ENCODE peak calls at places on chromosomes 13 and 19, in four cellular contexts. R is tibial nerve, E is choroid plexus epithelial cell, Y is pancreas. N is an unnamed sample.

GRCh38 chr13:99600318-99600717 is 99.0 kb downstream of the TM9SF2 start:
- DNase-seq in R (no peak), E (no peak), Y (no peak), N (no peak)

GRCh38 chr13:60733933-60734332 is 336.9 kb downstream of the TDRD3 start:
- DNase-seq in R (no peak), E (no peak), Y (no peak), N (no peak)

GRCh38 chr19:14165986-14166385 is 29.6 kb upstream of the ASF1B start:
- DNase-seq in R (no peak), E (no peak), Y (no peak), N (no peak)

GRCh38 chr13:30862707-30863106 is 43.4 kb upstream of the MEDAG start:
- DNase-seq in R (no peak), E (peak), Y (peak), N (no peak)

GRCh38 chr19:55703790-55704215 is 28.8 kb downstream of the EPN1 start:
- DNase-seq in R (peak), E (peak), Y (peak), N (no peak)

GRCh38 chr19:43576479-43576878 is 878 bp downstream of the PINLYP start:
- DNase-seq in R (no peak), E (no peak), Y (no peak), N (no peak)

GRCh38 chr13:21342699-21343442 is 116.2 kb downstream of the ZDHHC20 start:
- DNase-seq in R (no peak), E (no peak), Y (no peak), N (no peak)

GRCh38 chr13:98108330-98108729 is 34.6 kb upstream of the FARP1 start:
- DNase-seq in R (no peak), E (no peak), Y (no peak), N (no peak)

GRCh38 chr13:104025303-104025702 is 959.1 kb upstream of the SLC10A2 start:
- DNase-seq in R (no peak), E (no peak), Y (no peak), N (no peak)

GRCh38 chr19:33438016-33438671 is 64.6 kb downstream of the CEBPG start:
- DNase-seq in R (no peak), E (peak), Y (no peak), N (no peak)
- TF ChIP-seq CTCF in R (no peak), E (no peak), Y (no peak), N (no peak)

GRCh38 chr19:19403373-19403901 is 2.0 kb upstream of the GATAD2A start:
- DNase-seq in R (no peak), E (peak), Y (no peak), N (no peak)

GRCh38 chr19:19405919-19406877 is 723 bp downstream of the GATAD2A start:
- DNase-seq in R (no peak), E (peak), Y (peak), N (no peak)

GRCh38 chr19:19406878-19407639 is 1.6 kb downstream of the GATAD2A start:
- DNase-seq in R (no peak), E (peak), Y (peak), N (no peak)

GRCh38 chr19:19402656-19403372 is 2.7 kb upstream of the GATAD2A start:
- DNase-seq in R (no peak), E (peak), Y (no peak), N (no peak)

GRCh38 chr19:19404879-19405860 is at the start of gene GATAD2A:
- DNase-seq in R (peak), E (peak), Y (peak), N (peak)
- TF ChIP-seq CTCF in R (peak), E (peak), Y (no peak), N (no peak)

GRCh38 chr19:29308977-29309520 is 96.1 kb upstream of the UQCRFS1 start:
- DNase-seq in R (no peak), E (no peak), Y (no peak), N (no peak)

GRCh38 chr19:29303707-29304090 is 90.7 kb upstream of the UQCRFS1 start:
- DNase-seq in R (no peak), E (no peak), Y (no peak), N (no peak)

GRCh38 chr19:29303035-29303706 is 90.2 kb upstream of the UQCRFS1 start:
- DNase-seq in R (no peak), E (no peak), Y (no peak), N (no peak)

GRCh38 chr19:29302002-29302928 is 89.3 kb upstream of the UQCRFS1 start:
- DNase-seq in R (no peak), E (no peak), Y (no peak), N (no peak)

GRCh38 chr19:29305268-29305667 is 92.3 kb upstream of the UQCRFS1 start:
- DNase-seq in R (no peak), E (no peak), Y (no peak), N (no peak)
- TF ChIP-seq CTCF in R (no peak), E (no peak), Y (no peak), N (no peak)

DNA sequence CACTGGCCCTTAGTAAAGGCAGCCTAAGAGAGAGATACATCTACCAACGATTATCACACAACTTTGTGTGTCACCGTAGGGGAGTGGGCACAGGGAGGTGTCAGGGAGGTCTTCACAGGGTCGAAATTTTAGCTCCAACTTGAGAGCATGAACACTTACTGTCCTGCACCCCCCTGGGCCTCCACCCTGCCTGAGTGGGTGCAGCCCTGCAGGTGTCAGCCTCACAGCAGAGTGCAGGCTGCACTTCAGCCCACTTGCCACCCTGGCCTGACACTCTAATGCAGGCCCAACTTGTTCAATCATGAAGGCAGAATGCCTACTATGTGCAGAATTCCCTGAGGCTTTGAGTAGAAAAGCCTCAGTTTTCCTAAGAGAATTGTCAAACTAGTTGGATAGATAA is 4.0 kb upstream of the SMAD9 start:
- DNase-seq in R (no peak), E (no peak), Y (no peak), N (no peak)
- TF ChIP-seq CTCF in R (no peak), E (no peak), Y (no peak), N (no peak)

GRCh38 chr19:33403221-33403972 is 29.9 kb downstream of the CEBPG start:
- DNase-seq in R (no peak), E (peak), Y (peak), N (no peak)

GRCh38 chr19:33403973-33404304 is 30.4 kb downstream of the CEBPG start:
- DNase-seq in R (no peak), E (no peak), Y (no peak), N (no peak)

GRCh38 chr19:33404506-33404905 is 31.0 kb downstream of the CEBPG start:
- DNase-seq in R (no peak), E (no peak), Y (no peak), N (no peak)

GRCh38 chr19:33405491-33406461 is 32.3 kb downstream of the CEBPG start:
- DNase-seq in R (no peak), E (no peak), Y (peak), N (no peak)

GRCh38 chr19:33404916-33405315 is 31.4 kb downstream of the CEBPG start:
- DNase-seq in R (no peak), E (no peak), Y (no peak), N (no peak)
- TF ChIP-seq CTCF in R (no peak), E (no peak), Y (no peak), N (no peak)

N was measured in omental fat pad.